ENCODE peak calls at places on chromosome X, in ten cellular contexts. I is AG10803; P is activated CD4-positive, alpha-beta T cell treated with anti-CD3 and anti-CD28 coated beads for 1 hour; Y is tibial artery; R is nephron progenitor cell; D is A172; B is brain microvascular endothelial cell; N is neural crest cell; A is cardiac fibroblast; K is gastrocnemius medialis. O is an unnamed sample.

GRCh38 chrX:131621650-131622049 is 77.8 kb downstream of the OR13H1 start:
- DNase-seq in B (no peak), R (no peak), D (peak; percentile 34), I (no peak), K (no peak), A (no peak), P (no peak), N (no peak), Y (no peak), O (no peak)

GRCh38 chrX:117743469-117744251 is 372.9 kb downstream of the KLHL13 start:
- DNase-seq in A (no peak), B (no peak), N (no peak), R (peak; percentile 2), P (no peak), Y (no peak), D (no peak), I (no peak), K (no peak), O (no peak)

GRCh38 chrX:3026074-3026588 is 15.1 kb upstream of the ARSF start:
- DNase-seq in P (no peak), Y (no peak), B (no peak), N (no peak), R (no peak), A (no peak), I (no peak), D (no peak), K (no peak), O (no peak)

GRCh38 chrX:56813318-56813837 is 84.3 kb downstream of the NBDY start:
- DNase-seq in Y (no peak), K (no peak), P (peak; percentile 9), B (peak; percentile 50), N (no peak), A (peak; percentile 85), I (peak; percentile 83), D (peak; percentile 81), R (no peak), O (no peak)

GRCh38 chrX:131633285-131633917 is 89.5 kb downstream of the OR13H1 start:
- DNase-seq in K (peak; percentile 2), N (peak; percentile 71), D (peak; percentile 10), B (peak; percentile 46), R (peak; percentile 76), P (peak; percentile 7), Y (no peak), I (peak; percentile 43), A (peak; percentile 55), O (peak; percentile 47)

GRCh38 chrX:130080791-130081367 is 29.4 kb downstream of the ELF4 start:
- DNase-seq in Y (no peak), N (no peak), A (no peak), D (no peak), I (no peak), K (no peak), R (no peak), P (no peak), B (no peak), O (no peak)

GRCh38 chrX:65752294-65752693 is 84.8 kb downstream of the MSN start:
- DNase-seq in R (no peak), K (no peak), A (no peak), I (no peak), P (no peak), N (no peak), D (no peak), B (no peak), Y (no peak), O (no peak)

GRCh38 chrX:96405842-96406241 is 278.8 kb upstream of the DIAPH2 start:
- DNase-seq in I (no peak), Y (no peak), B (no peak), N (no peak), P (no peak), R (no peak), A (no peak), K (no peak), D (no peak), O (no peak)

GRCh38 chrX:72105436-72105835 is 26.3 kb downstream of the RTL5 start:
- DNase-seq in B (no peak), N (no peak), K (no peak), I (no peak), D (no peak), Y (no peak), P (peak; percentile 13), A (no peak), R (no peak), O (no peak)

GRCh38 chrX:13808293-13808692 is 8.6 kb downstream of the GPM6B start:
- DNase-seq in B (no peak), P (no peak), D (no peak), A (no peak), I (no peak), R (no peak), N (no peak), K (no peak), Y (no peak), O (no peak)

O was measured in astrocyte of the spinal cord.